ENCODE peak calls at places on chromosomes 12 and 14, in five cellular contexts. V is Peyer's patch, N is HepG2, B is AG04450, T is A673. G is an unnamed sample. For H3K27me3 and H3K9me3, the result is how much of the 10 kb centered on the place peaks cover.

GRCh38 chr14:23389396-23389795 is 12.6 kb downstream of the CMTM5 start:
- DNase-seq in N (no peak), B (no peak), T (no peak), V (no peak), G (no peak)

GRCh38 chr12:52870361-52871290 is 21.8 kb upstream of the KRT78 start:
- DNase-seq in V (peak), T (peak), N (peak), B (no peak), G (peak)

GRCh38 chr12:44774815-44775411 is 101.2 kb downstream of the NELL2 start:
- DNase-seq in N (peak), T (peak), B (no peak), V (peak), G (peak)

GRCh38 chr12:51773145-51773869 is 75.2 kb downstream of the FIGNL2 start:
- DNase-seq in V (no peak), B (peak), N (no peak), T (peak), G (no peak)

GRCh38 chr12:118061876-118062791 is 1.2 kb upstream of the WSB2 start:
- DNase-seq in T (peak), B (no peak), V (peak), N (no peak), G (no peak)

GRCh38 chr12:89064780-89065179 is 287.5 kb downstream of the DUSP6 start:
- DNase-seq in T (no peak), N (no peak), B (no peak), V (no peak), G (no peak)

GRCh38 chr12:106080111-106080732 is 58.5 kb downstream of the NUAK1 start:
- DNase-seq in V (no peak), T (no peak), B (no peak), N (no peak), G (no peak)

GRCh38 chr12:128245890-128246289 is 21.1 kb upstream of the TMEM132C start:
- DNase-seq in T (no peak), B (no peak), V (no peak), N (no peak), G (no peak)

GRCh38 chr12:111753144-111753881 is 13.4 kb upstream of the ALDH2 start:
- DNase-seq in B (peak), V (no peak), N (peak), T (peak), G (peak)

GRCh38 chr12:604956-605355 is 58.3 kb downstream of the NINJ2 start:
- DNase-seq in T (no peak), V (no peak), B (no peak), N (no peak), G (no peak)

GRCh38 chr12:125683748-125684381 is 618.6 kb downstream of the AACS start:
- DNase-seq in B (no peak), T (no peak), V (no peak), N (peak), G (peak)

GRCh38 chr14:68440776-68441175 is 352.1 kb downstream of the ZFP36L1 start:
- DNase-seq in N (no peak), T (no peak), B (no peak), V (no peak), G (no peak)

GRCh38 chr12:10220398-10221077 is 7.9 kb downstream of the GABARAPL1 start:
- DNase-seq in V (no peak), B (no peak), N (no peak), T (no peak), G (no peak)

GRCh38 chr12:100348657-100349454 is 8.0 kb upstream of the SLC17A8 start:
- DNase-seq in V (no peak), N (peak), T (peak), B (no peak), G (peak)

GRCh38 chr12:108457006-108457733 is 57.9 kb upstream of the FICD start:
- DNase-seq in N (peak), B (no peak), V (no peak), T (peak), G (peak)

GRCh38 chr12:96241484-96242256 is 47.5 kb downstream of the ELK3 start:
- DNase-seq in T (no peak), V (peak), N (no peak), B (no peak), G (no peak)

GRCh38 chr14:68386950-68387779 is 405.7 kb downstream of the ZFP36L1 start:
- DNase-seq in B (no peak), N (no peak), T (no peak), V (no peak), G (no peak)

GRCh38 chr14:76933515-76933914 is 95.0 kb downstream of the IRF2BPL start:
- DNase-seq in B (no peak), V (no peak), N (no peak), T (no peak), G (no peak)

GRCh38 chr14:98120831-98121464 is 1151.0 kb downstream of the BCL11B start:
- DNase-seq in T (no peak), N (no peak), V (no peak), B (no peak), G (no peak)

GRCh38 chr12:31444801-31445200 is 118.9 kb upstream of the SINHCAF start:
- DNase-seq in V (no peak), T (peak), N (no peak), B (no peak), G (no peak)

GRCh38 chr12:96383991-96384390 is 16.2 kb downstream of the CDK17 start:
- DNase-seq in N (no peak), B (no peak), V (no peak), T (no peak), G (no peak)

GRCh38 chr14:34660796-34661195 is 30.8 kb upstream of the SNX6 start:
- DNase-seq in N (no peak), B (no peak), T (no peak), V (no peak), G (no peak)

GRCh38 chr12:115756804-115757203 is 520.7 kb downstream of the MED13L start:
- DNase-seq in B (no peak), V (no peak), T (no peak), N (no peak), G (no peak)

GRCh38 chr12:115755752-115756140 is 521.7 kb downstream of the MED13L start:
- DNase-seq in T (no peak), V (no peak), N (no peak), B (no peak), G (no peak)

GRCh38 chr12:115755061-115755751 is 522.3 kb downstream of the MED13L start:
- DNase-seq in T (no peak), N (no peak), B (no peak), V (no peak), G (no peak)

GRCh38 chr12:115758886-115759620 is 518.4 kb downstream of the MED13L start:
- DNase-seq in V (no peak), N (no peak), B (no peak), T (no peak), G (no peak)

DNA sequence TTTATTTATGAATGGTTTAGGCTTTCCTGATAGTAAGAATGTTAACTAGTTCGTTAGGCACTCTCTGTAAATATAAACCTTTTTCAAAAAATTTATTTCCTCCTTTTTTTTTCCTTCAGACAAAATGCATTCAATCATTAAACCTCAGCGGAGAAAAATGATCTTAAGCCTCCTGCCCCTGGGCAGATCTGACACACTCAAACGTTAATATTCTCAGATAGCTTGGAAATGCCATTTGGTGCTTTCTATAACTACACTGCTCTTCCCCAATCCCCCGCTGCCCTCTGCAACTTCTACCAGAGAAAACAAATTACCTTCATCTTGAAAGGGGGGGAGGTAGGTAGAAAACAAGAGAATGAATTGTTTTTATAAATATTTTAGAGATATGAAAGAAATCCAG is 521.2 kb downstream of the MED13L start:
- DNase-seq in T (no peak), N (no peak), B (no peak), V (no peak), G (no peak)
- H3K27me3 ChIP-seq in T (under half), N (under half), B (under half), V (under half), G (under half)

DNA sequence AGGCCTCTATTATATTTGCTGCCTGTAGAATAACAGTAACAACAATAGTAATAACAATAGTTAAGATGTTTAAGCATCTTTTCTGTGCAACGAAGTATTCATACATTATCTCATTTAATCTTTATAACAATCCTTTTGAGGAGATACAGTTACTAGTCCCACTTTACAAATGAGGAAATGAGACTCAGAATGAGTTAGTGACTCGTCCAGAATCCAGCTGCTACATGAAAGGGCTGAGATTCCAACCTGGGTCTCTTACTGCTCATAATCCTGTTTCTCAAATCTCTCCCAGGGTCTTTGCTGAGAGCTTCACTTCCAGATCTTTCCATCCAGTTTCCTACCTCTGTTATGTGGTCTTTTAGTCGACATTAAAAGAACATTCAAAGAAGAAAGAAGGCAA is 173.7 kb upstream of the TMPO start:
- DNase-seq in V (no peak), B (no peak), T (no peak), N (no peak), G (no peak)
- H3K27ac ChIP-seq in V (no peak), B (no peak), T (no peak), N (no peak), G (no peak)

GRCh38 chr14:101354726-101355125 is 206.6 kb upstream of the DIO3 start:
- DNase-seq in B (no peak), V (no peak), T (no peak), N (no peak), G (no peak)
- H3K9me3 ChIP-seq in B (under half), V (under half), T (under half), N (under half), G (under half)

GRCh38 chr12:57541717-57542116 is 5.3 kb downstream of the DCTN2 start:
- DNase-seq in N (no peak), B (no peak), T (no peak), V (no peak), G (no peak)
- H3K27me3 ChIP-seq in N (under half), B (under half), T (under half), V (under half), G (under half)

GRCh38 chr14:103574707-103575285 is 12.0 kb downstream of the COA8 start:
- DNase-seq in N (no peak), V (no peak), T (no peak), B (no peak), G (no peak)

GRCh38 chr14:103581206-103581605 is 18.4 kb downstream of the COA8 start:
- DNase-seq in V (no peak), T (no peak), N (no peak), B (no peak), G (no peak)

GRCh38 chr14:103576371-103577024 is 13.7 kb downstream of the COA8 start:
- DNase-seq in V (peak), T (peak), N (no peak), B (no peak), G (no peak)

GRCh38 chr14:103581954-103582703 is 19.4 kb downstream of the COA8 start:
- DNase-seq in B (no peak), N (no peak), T (no peak), V (no peak), G (no peak)

GRCh38 chr14:103578401-103579075 is 15.8 kb downstream of the COA8 start:
- DNase-seq in T (no peak), V (no peak), N (no peak), B (no peak), G (no peak)
- H3K27ac ChIP-seq in T (no peak), V (no peak), N (no peak), B (peak), G (no peak)

DNA sequence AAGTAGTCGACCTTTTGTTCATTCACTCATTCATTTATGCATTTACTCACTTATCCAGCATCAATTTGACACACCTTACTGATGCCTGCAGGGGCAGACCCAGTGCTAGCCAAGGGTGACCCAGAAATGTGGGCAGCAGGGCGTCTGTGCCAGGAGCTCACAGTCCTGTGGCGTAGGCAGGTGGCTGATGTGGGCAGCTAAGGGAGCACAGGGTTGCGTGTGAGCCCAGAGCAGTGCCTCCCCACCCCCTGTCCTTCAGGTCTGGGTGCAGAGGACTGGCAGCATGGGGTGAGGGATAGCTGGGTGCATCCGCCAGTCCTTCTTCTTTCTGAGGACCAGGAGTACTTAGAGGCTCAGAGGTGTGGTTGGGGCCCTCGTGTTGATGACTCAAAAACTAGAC is 64.1 kb downstream of the BEGAIN start:
- DNase-seq in T (no peak), B (no peak), N (no peak), V (no peak), G (no peak)
- H3K9me3 ChIP-seq in T (under half), B (under half), N (under half), V (under half), G (under half)

GRCh38 chr12:2385529-2385928 is 332.7 kb downstream of the CACNA1C start:
- DNase-seq in T (no peak), V (no peak), B (no peak), N (no peak), G (no peak)
- H3K27me3 ChIP-seq in T (under half), V (under half), B (under half), N (under half), G (under half)

DNA sequence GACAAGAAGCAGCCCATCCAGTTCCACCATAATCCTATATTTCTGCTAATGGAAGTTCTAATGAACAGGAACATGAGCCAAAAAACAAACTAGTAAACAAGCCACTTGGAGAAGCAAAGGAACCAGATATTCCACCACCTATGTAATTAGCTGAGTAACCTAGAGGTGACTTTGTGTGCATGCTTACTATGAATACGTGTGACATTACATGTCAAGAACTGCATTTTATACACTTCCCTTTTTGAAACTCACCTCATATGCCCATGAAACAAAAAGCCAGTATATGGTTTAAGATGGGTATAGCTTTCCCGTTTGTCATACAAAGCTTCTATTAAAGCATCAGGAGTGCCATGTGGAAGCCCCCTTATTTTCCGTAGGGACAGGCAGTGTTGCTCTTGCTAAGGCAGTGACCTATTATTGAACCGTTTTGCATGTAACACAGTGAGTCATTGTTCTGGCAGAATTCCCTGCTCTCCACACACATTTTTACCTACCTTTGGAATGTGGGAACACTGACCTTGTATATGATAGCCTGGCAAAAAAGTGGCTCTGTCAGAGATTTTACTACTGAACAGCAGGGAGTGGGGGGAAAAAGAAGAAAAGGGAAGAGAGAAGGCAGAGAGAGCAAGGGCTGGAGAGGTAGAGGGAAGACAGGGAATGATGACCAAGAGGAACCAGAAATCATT is 34.8 kb upstream of the FRMD6 start:
- DNase-seq in B (peak), V (no peak), N (peak), T (no peak), G (no peak)
- H3K27ac ChIP-seq in B (no peak), V (no peak), N (no peak), T (no peak), G (no peak)

DNA sequence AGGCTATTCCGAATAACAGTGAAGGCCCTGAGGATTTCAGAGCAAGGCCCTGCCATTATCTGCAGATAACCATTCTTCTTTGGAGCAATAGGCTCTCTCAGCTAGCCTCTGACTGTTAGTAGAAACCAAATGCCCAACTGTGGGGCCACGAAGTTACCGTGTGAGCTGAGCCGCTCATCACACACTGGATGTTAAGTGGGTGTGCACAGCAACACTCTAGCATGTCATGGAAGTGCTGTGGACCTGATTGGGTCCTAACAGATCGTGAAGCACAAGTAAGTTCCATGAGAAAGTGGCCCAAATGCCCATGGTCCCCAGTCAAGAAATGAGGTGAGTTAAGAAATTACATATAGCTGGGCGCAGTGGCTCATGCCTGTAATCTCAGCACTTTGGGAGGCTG is 190.4 kb downstream of the ALG10 start:
- DNase-seq in N (no peak), T (no peak), B (no peak), V (no peak), G (no peak)
- H3K9me3 ChIP-seq in N (under half), T (under half), B (half or more), V (under half), G (under half)

GRCh38 chr14:42123526-42123925 is 516.9 kb downstream of the LRFN5 start:
- DNase-seq in N (no peak), T (no peak), V (no peak), B (no peak), G (no peak)
- H3K27me3 ChIP-seq in N (under half), T (under half), V (under half), B (under half), G (under half)

G was measured in Karpas-422.